ENCODE peak calls at places on chromosomes 1 and 21, in four cellular contexts. D, E, X and H are unnamed samples.

GRCh38 chr1:95021794-95022193 is 51.0 kb downstream of the ALG14 start:
- DNase-seq in X (no peak), D (no peak), E (no peak), H (no peak)

GRCh38 chr21:46115441-46116188 is 17.7 kb downstream of the COL6A2 start:
- DNase-seq in X (no peak), E (no peak), D (no peak), H (no peak)

GRCh38 chr1:39081266-39082139 is 55.4 kb downstream of the NDUFS5 start:
- DNase-seq in E (peak), D (no peak), X (no peak), H (peak)

GRCh38 chr1:46295306-46295705 is 8.1 kb downstream of the LRRC41 start:
- DNase-seq in E (no peak), X (no peak), D (no peak), H (no peak)

GRCh38 chr1:52420713-52421112 is 16.3 kb downstream of the PRPF38A start:
- DNase-seq in E (no peak), X (no peak), D (no peak), H (no peak)

GRCh38 chr1:206560021-206560716 is 52.1 kb downstream of the EIF2D start:
- DNase-seq in X (no peak), E (no peak), D (no peak), H (no peak)

GRCh38 chr1:235015291-235015990 is 113.2 kb downstream of the TOMM20 start:
- DNase-seq in E (no peak), D (no peak), X (peak), H (no peak)

GRCh38 chr1:27611450-27611849 is 7.5 kb upstream of the AHDC1 start:
- DNase-seq in D (no peak), E (no peak), X (no peak), H (no peak)

GRCh38 chr1:44300882-44301281 is 54.2 kb downstream of the ERI3 start:
- DNase-seq in D (no peak), E (no peak), X (no peak), H (no peak)

GRCh38 chr1:248862695-248863010 is 3.8 kb upstream of the ZNF692 start:
- DNase-seq in E (no peak), D (no peak), X (no peak), H (no peak)

GRCh38 chr21:27561116-27561515 is 594.2 kb upstream of the ADAMTS5 start:
- DNase-seq in X (no peak), D (no peak), E (no peak), H (no peak)

GRCh38 chr1:162946701-162947100 is 85.7 kb upstream of the CCDC190 start:
- DNase-seq in X (no peak), E (no peak), D (no peak), H (no peak)

GRCh38 chr1:22418852-22419480 is 32.7 kb upstream of the ZBTB40 start:
- DNase-seq in D (no peak), E (no peak), X (peak), H (no peak)

GRCh38 chr1:68145418-68146126 is 86.8 kb downstream of the WLS start:
- DNase-seq in X (no peak), E (no peak), D (no peak), H (no peak)

GRCh38 chr1:177385760-177386698 is 215.3 kb downstream of the BRINP2 start:
- DNase-seq in D (no peak), X (peak), E (no peak), H (no peak)

GRCh38 chr1:58717979-58718378 is 18.1 kb upstream of the MYSM1 start:
- DNase-seq in E (no peak), X (no peak), D (no peak), H (no peak)

GRCh38 chr1:234842726-234843641 is 233.0 kb upstream of the IRF2BP2 start:
- DNase-seq in X (peak), E (peak), D (no peak), H (no peak)

GRCh38 chr1:115539736-115540135 is 102.0 kb upstream of the VANGL1 start:
- DNase-seq in X (no peak), E (no peak), D (no peak), H (no peak)

GRCh38 chr1:2816786-2817185 is 15.3 kb upstream of the TTC34 start:
- DNase-seq in X (no peak), E (no peak), D (no peak), H (no peak)

GRCh38 chr1:181588631-181589030 is 105.3 kb downstream of the CACNA1E start:
- DNase-seq in X (no peak), D (no peak), E (no peak), H (no peak)

GRCh38 chr1:109975718-109976117 is 8.8 kb upstream of the AHCYL1 start:
- DNase-seq in D (peak), E (no peak), X (no peak), H (no peak)

GRCh38 chr1:182781849-182782586 is 7.6 kb upstream of the NPL start:
- DNase-seq in E (peak), D (peak), X (peak), H (peak)

GRCh38 chr1:224929335-224930237 is at the start of gene DNAH14:
- DNase-seq in E (peak), D (peak), X (no peak), H (peak)

GRCh38 chr1:58406296-58407071 is 140.0 kb downstream of the OMA1 start:
- DNase-seq in E (no peak), X (no peak), D (no peak), H (no peak)

GRCh38 chr21:44935533-44935927 is 4.3 kb upstream of the SLX9 start:
- DNase-seq in E (no peak), X (no peak), D (no peak), H (no peak)

GRCh38 chr1:77536813-77537212 is 145.6 kb downstream of the ZZZ3 start:
- DNase-seq in D (no peak), E (no peak), X (no peak), H (no peak)

GRCh38 chr1:204398197-204399125 is 13.2 kb downstream of the PPP1R15B start:
- DNase-seq in X (no peak), D (peak), E (peak), H (peak)

GRCh38 chr1:8818325-8818775 is 910 bp upstream of the RERE start:
- DNase-seq in X (no peak), D (no peak), E (no peak), H (no peak)

GRCh38 chr1:241225741-241226140 is 131.3 kb downstream of the RGS7 start:
- DNase-seq in X (no peak), D (no peak), E (no peak), H (no peak)

GRCh38 chr1:205445653-205445955 is 10.2 kb downstream of the BLACAT1 start:
- DNase-seq in E (no peak), D (no peak), X (no peak), H (no peak)

GRCh38 chr1:205446828-205447227 is 9.0 kb downstream of the BLACAT1 start:
- DNase-seq in D (no peak), X (no peak), E (no peak), H (no peak)

GRCh38 chr1:205448540-205449253 is 7.1 kb downstream of the BLACAT1 start:
- DNase-seq in X (no peak), E (no peak), D (no peak), H (no peak)

GRCh38 chr1:205449254-205449749 is 6.5 kb downstream of the BLACAT1 start:
- DNase-seq in X (no peak), E (no peak), D (no peak), H (no peak)

GRCh38 chr1:205447457-205448415 is 8.1 kb downstream of the BLACAT1 start:
- DNase-seq in E (peak), X (no peak), D (no peak), H (no peak)
- TF ChIP-seq FOXM1 in E (no peak), X (no peak), D (no peak), H (no peak)

GRCh38 chr1:218348628-218349185 is 3.6 kb downstream of the TGFB2 start:
- DNase-seq in D (no peak), E (no peak), X (no peak), H (no peak)

GRCh38 chr1:218350022-218350525 is 4.9 kb downstream of the TGFB2 start:
- DNase-seq in X (no peak), E (no peak), D (no peak), H (no peak)

GRCh38 chr1:218347713-218348627 is 2.8 kb downstream of the TGFB2 start:
- DNase-seq in D (no peak), X (no peak), E (no peak), H (no peak)

GRCh38 chr1:218350909-218351616 is 5.9 kb downstream of the TGFB2 start:
- DNase-seq in D (no peak), X (no peak), E (no peak), H (no peak)

DNA sequence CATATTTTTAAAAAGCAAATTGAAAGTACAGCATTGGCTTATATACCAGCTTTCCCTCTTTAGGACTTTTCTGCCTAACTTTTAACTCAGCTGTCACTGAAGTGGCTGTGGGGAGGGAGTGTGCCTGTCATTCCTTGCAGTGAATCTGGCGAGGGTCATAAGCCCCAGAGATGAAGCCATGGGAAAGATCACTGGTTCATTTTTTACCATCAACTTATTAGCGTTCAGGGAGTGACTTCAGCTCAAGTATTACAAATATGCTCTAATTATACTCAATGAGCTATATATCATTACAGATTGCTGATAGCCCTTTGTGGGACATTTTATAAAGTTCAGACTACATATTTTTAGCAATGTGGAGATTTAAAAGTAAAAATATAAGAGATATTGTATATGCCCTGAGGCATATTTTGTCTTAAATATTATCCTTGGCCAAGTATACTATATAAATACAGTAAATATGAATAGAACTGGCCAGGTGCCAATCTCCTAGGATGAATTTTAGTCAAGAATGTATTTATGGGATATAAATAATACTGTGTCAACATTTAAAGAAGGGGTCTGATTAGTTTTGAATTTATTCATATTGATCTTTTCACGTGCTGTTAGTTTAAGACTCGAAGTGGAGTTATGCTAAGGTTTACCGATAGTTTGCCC is 4.4 kb downstream of the TGFB2 start:
- DNase-seq in E (no peak), D (no peak), X (no peak), H (no peak)
- TF ChIP-seq FOXK2 in E (no peak), D (no peak), X (no peak), H (no peak)

DNA sequence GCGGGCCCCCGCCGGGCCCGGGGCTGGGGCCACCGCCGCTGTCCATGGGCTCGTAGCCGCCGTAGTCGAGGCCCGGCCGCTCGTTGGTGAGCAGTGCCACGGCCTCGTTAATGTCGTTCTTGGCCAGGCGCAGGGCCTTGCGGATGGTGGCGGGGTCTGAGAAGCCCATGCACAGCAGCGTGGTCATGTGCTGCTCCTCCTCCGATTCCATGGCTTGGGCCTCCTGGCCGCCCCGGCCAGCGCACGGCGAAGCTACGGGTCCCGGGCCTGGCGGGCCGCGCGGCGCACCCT is 316 bp downstream of the USP24 start:
- DNase-seq in X (no peak), E (no peak), D (no peak), H (peak)
- TF ChIP-seq SP1 in X (no peak), E (no peak), D (no peak), H (no peak)

DNA sequence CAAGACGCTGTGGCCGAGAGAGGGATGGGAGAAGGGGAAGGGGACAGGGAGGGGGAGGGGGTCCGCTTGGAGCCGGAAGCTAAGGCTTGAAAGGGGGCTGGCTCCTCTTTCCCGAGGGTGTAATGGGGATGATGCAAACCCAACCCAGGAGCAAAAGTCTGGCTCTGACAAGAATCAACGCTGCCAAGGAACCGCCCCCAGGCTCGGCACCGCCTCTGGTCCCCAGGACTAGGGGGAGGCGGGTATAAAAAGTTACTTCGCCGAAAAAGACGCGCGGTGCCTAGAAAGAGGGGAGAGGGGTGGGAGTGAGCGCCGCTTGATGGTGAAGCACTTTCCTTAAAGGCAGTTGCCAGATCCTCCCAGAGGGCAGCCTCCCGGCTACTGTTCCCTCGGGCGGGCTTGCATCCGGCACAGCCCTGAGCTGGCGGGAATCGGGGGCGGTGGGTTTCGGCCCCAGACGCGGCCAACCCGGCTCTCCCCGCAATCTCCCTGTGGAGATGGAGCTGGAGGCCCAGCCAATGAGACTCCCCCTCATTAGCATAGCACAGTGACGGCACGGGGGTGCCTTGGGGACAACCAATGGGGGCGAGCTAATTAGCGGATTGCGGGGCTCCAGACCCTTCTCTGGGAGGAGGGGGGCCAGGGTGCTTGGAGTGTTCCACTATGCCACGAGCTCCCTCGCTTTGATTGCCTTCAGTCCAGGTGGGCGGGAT is at the start of gene KCNT2:
- DNase-seq in E (peak), D (no peak), X (no peak), H (peak)
- TF ChIP-seq FOXM1 in E (no peak), D (no peak), X (no peak), H (no peak)

GRCh38 chr1:103218821-103219220 is 110.5 kb upstream of the COL11A1 start:
- DNase-seq in D (no peak), E (no peak), X (no peak), H (no peak)
- TF ChIP-seq FOXK2 in D (no peak), E (no peak), X (no peak), H (no peak)

GRCh38 chr1:90458023-90458422 is 259.1 kb downstream of the BARHL2 start:
- DNase-seq in X (no peak), E (no peak), D (no peak), H (no peak)

DNA sequence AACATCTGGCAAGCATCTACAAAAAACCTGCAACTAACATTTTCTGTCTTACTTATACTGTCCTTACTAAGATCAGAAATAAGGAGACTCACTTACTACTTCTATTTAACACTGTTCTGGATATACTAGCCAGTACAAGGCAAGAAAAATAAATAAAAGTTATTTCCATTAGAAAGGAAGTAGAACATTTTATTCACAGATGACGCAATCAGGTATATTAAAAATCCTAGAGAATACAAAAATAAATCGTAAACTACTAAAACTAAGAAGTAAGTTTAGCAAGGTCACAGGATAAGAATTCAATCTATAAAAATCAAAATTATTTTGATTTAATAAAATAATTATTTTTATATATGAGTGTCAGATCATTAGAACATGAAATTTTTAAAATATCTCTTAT is 264.6 kb downstream of the BARHL2 start:
- DNase-seq in X (no peak), D (no peak), E (no peak), H (no peak)
- TF ChIP-seq SP1 in X (no peak), D (no peak), E (no peak), H (no peak)

DNA sequence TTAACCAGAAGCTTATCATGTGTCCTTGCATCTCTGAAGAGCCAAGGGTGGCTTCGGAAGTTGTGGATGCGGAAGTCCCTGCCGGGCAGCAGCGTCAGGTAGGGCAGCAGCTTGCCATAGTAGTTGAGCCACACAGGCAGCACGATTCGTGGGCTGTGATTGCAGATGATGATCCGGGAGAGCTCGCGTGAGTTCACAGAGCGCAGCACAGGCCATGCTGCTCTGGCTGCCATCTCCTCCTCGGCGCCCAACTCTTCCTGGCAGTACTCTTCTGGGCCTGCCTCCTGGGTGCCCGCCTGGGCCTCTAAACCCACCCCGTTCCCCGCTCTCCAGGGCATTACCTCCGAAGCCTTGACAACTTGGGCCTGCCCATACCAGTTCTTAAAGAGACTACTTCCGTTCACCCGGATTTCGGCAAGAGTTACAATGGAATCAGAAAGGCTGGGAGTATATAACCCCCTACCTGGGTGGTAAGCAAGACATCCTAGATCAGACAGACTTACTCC is at the start of gene VHLL:
- DNase-seq in X (no peak), E (no peak), D (no peak), H (no peak)
- TF ChIP-seq FOXM1 in X (no peak), E (no peak), D (no peak), H (no peak)